ENCODE peak calls at places on chromosomes 2 and 18, in six cellular contexts. H is H54, M is transverse colon, Z is tibial nerve, C is prostate gland, N is gastrocnemius medialis. A is an unnamed sample.

GRCh38 chr2:65658871-65659270 is 226.5 kb upstream of the SPRED2 start:
- DNase-seq in H (no peak), M (no peak), Z (no peak), C (no peak), N (no peak), A (no peak)

GRCh38 chr2:203720011-203720410 is 13.6 kb downstream of the CD28 start:
- DNase-seq in H (no peak), M (no peak), Z (no peak), C (no peak), N (no peak), A (no peak)

GRCh38 chr2:44244135-44244871 is 31.0 kb upstream of the SLC3A1 start:
- DNase-seq in H (peak; percentile 24), M (peak; percentile 65), Z (peak; percentile 49), C (peak; percentile 77), N (peak; percentile 65), A (peak; percentile 52)

GRCh38 chr18:48136544-48137353 is 206.3 kb upstream of the SMAD2 start:
- DNase-seq in H (no peak), M (peak; percentile 69), Z (no peak), C (peak; percentile 40), N (no peak), A (peak; percentile 56)

GRCh38 chr2:237525559-237526157 is 38.6 kb downstream of the MLPH start:
- DNase-seq in H (no peak), M (no peak), Z (no peak), C (no peak), N (no peak), A (no peak)

GRCh38 chr2:78082555-78082954 is 560.4 kb upstream of the LRRTM4 start:
- DNase-seq in H (no peak), M (no peak), Z (no peak), C (no peak), N (no peak), A (no peak)

GRCh38 chr2:110678457-110679336 is 834 bp upstream of the BUB1 start:
- DNase-seq in H (peak; percentile 11), M (peak; percentile 18), Z (peak; percentile 8), C (peak; percentile 7), N (no peak), A (no peak)

GRCh38 chr2:237967463-237967871 is 653 bp downstream of the UBE2F start:
- DNase-seq in H (peak; percentile 52), M (peak; percentile 27), Z (no peak), C (no peak), N (peak; percentile 18), A (peak; percentile 74)

GRCh38 chr2:68274022-68274421 is 21.7 kb upstream of the PPP3R1 start:
- DNase-seq in H (no peak), M (no peak), Z (no peak), C (no peak), N (no peak), A (no peak)

GRCh38 chr2:233250568-233250967 is 905 bp upstream of the ATG16L1 start:
- DNase-seq in H (no peak), M (no peak), Z (no peak), C (no peak), N (no peak), A (no peak)

GRCh38 chr2:70087703-70088507 is 628 bp downstream of the PCBP1 start:
- DNase-seq in H (no peak), M (peak; percentile 62), Z (peak; percentile 56), C (peak; percentile 26), N (peak; percentile 68), A (peak; percentile 74)

GRCh38 chr2:70085711-70086277 is 1.5 kb upstream of the PCBP1 start:
- DNase-seq in H (no peak), M (no peak), Z (no peak), C (no peak), N (no peak), A (no peak)

GRCh38 chr2:70088508-70089219 is 1.4 kb downstream of the PCBP1 start:
- DNase-seq in H (no peak), M (no peak), Z (no peak), C (no peak), N (no peak), A (no peak)

GRCh38 chr2:70086278-70086837 is 919 bp upstream of the PCBP1 start:
- DNase-seq in H (no peak), M (peak; percentile 66), Z (peak; percentile 76), C (peak; percentile 58), N (peak; percentile 60), A (peak; percentile 82)

DNA sequence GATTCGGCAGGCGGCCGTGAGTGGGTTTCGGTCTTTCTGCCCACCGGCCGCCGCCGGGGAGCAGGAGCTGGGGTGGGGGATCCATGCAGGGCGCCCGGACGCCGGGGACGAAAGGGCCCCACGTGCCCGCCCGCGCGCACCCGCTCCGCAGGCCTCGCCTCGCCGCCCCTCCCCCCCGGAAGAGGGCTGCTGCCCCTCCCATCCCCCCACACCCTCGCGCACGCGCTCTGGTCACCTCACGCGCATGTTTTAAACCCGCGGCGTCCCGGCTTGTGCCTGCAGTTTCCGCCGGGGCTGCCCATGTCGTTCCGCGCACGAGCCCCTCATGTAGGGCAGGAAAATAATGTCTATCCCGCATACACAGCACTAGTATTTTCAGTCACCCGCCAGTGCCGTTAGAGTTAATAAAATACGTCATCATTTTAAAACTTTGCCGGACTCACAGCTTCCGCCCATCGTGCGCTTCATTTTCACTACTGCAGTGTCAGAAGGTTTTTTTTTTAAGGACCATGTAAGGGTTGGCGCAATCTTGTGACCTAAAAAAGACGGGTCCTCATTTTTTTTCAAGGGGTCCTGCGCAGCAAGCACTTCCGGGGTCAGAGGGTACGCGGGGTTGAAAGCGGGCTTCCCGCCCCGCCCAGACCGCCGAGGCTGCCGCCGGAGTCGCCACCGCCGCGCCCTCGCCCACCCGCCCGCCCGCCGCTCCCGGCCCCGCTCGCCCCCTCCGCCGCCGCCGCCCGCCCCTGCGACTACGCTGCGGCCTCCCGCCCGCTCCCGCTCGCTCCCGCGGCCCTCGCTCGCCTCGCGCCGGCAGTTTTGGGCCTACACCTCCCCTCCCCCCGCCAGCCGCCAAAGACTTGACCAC is at the start of gene PCBP1:
- DNase-seq in H (peak; percentile 77), M (peak; percentile 97), Z (peak; percentile 96), C (peak; percentile 89), N (peak; percentile 94), A (peak; percentile 96)
- TF ChIP-seq POLR2A in H (peak; percentile 41), M (peak; percentile 91), Z (peak; percentile 90), C (peak; percentile 81), N (peak; percentile 93), A (peak; percentile 83)

DNA sequence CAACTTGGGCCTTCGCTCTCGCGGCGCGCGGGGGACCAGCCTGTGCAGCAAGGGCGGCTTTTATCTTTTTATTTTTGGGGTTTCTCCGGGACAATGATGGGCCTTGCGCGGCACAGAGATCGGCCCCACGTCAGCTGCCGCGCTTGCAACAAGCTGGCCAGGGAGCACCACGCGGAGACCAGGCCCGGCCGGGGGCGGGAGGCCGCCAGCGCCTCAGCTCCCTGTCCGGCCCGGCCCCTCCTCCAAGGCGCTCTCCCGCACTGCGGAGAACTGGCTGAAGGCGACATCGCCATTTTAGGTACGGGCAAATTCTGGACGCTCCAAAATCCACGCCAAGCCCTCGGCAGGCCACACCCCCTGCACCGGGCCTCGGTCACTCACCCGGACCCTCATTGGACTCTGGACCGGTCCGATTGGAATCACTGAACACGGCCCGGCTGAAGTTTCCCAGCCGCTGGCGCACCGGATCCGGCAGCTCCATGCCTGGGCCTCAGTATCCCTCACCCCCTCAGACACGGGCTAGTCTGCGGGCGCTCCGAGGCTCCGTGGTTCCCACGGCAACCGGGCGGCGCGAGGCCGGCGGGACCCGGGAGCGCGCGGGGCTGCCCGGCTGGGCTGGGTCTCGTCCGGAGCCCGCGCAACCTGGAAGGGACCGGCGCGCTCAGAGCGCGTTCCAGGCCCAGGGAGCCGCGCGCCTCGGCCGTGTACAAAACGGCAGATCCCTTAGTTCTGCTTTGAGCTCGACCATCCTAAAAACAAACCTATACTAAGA is at the start of gene TMEM17:
- DNase-seq in H (peak; percentile 72), M (peak; percentile 87), Z (peak; percentile 86), C (peak; percentile 89), N (peak; percentile 84), A (peak; percentile 93)
- TF ChIP-seq POLR2A in H (peak; percentile 45), M (peak; percentile 27), Z (peak; percentile 15), C (peak; percentile 43), N (peak; percentile 49), A (peak; percentile 86)

GRCh38 chr2:231198291-231199173 is at the start of gene ARMC9:
- DNase-seq in H (peak; percentile 85), M (peak; percentile 81), Z (peak; percentile 48), C (peak; percentile 76), N (peak; percentile 45), A (peak; percentile 84)
- TF ChIP-seq POLR2A in H (peak; percentile 79), M (peak; percentile 27), Z (no peak), C (peak; percentile 55), N (no peak), A (peak; percentile 16)

DNA sequence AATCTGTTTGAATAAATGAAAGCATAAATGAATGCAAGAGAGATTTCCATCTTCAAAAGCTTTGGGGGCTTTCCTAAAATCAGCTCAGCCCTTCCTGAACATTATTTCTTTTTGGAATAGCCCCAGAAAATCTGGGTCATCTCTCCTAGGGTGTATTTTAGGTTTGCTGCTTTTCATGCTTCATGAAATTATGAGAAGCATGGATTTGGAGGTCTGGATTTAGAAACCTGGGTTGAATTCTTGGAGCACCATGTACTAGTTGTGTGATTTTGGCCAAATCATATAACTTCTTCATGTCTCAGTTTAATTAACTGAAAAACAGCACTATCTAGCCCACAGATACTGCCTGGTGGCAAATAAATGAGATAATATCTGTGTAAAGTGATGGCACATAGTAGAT is 24.0 kb upstream of the PELI1 start:
- DNase-seq in H (no peak), M (no peak), Z (no peak), C (no peak), N (no peak), A (no peak)
- TF ChIP-seq POLR2A in H (no peak), M (no peak), Z (no peak), C (no peak), N (no peak), A (no peak)

GRCh38 chr2:37911296-37911888 is 13.7 kb upstream of the RMDN2 start:
- DNase-seq in H (no peak), M (no peak), Z (no peak), C (no peak), N (no peak), A (no peak)
- TF ChIP-seq POLR2A in H (no peak), M (no peak), Z (no peak), C (no peak), N (no peak), A (no peak)

GRCh38 chr2:156331572-156332451 is 709 bp downstream of the NR4A2 start:
- DNase-seq in H (peak; percentile 42), M (peak; percentile 74), Z (peak; percentile 79), C (peak; percentile 76), N (peak; percentile 67), A (peak; percentile 65)

GRCh38 chr2:156333274-156333950 is 891 bp upstream of the NR4A2 start:
- DNase-seq in H (no peak), M (no peak), Z (no peak), C (no peak), N (no peak), A (no peak)

GRCh38 chr2:156334496-156335478 is 2.3 kb upstream of the NR4A2 start:
- DNase-seq in H (peak; percentile 63), M (peak; percentile 93), Z (peak; percentile 92), C (peak; percentile 90), N (peak; percentile 92), A (peak; percentile 94)

GRCh38 chr2:156332452-156333273 is at the start of gene NR4A2:
- DNase-seq in H (peak; percentile 82), M (peak; percentile 95), Z (peak; percentile 89), C (peak; percentile 93), N (peak; percentile 85), A (peak; percentile 93)

GRCh38 chr2:156333951-156334495 is 1.5 kb upstream of the NR4A2 start:
- DNase-seq in H (peak; percentile 35), M (peak; percentile 77), Z (no peak), C (peak; percentile 36), N (peak; percentile 63), A (peak; percentile 84)
- TF ChIP-seq POLR2A in H (peak; percentile 29), M (peak; percentile 79), Z (peak; percentile 26), C (no peak), N (no peak), A (peak; percentile 17)